ENCODE peak calls at places on chromosome 13, in five cellular contexts. One of them, this sample, is unnamed.

GRCh38 chr13:62631614-62632013 is 1216.0 kb upstream of the PCDH20 start:
- DNase-seq in AG04450: no peak
- DNase-seq in astrocyte: no peak
- DNase-seq in psoas muscle: no peak
- DNase-seq in right lobe of liver: no peak
- DNase-seq in this sample: no peak

GRCh38 chr13:96968027-96968426 is 26.2 kb downstream of the OXGR1 start:
- DNase-seq in astrocyte: no peak
- DNase-seq in psoas muscle: no peak
- DNase-seq in right lobe of liver: no peak
- DNase-seq in AG04450: no peak
- DNase-seq in this sample: no peak

GRCh38 chr13:109275390-109275789 is 511.0 kb downstream of the IRS2 start:
- DNase-seq in right lobe of liver: no peak
- DNase-seq in psoas muscle: no peak
- DNase-seq in astrocyte: no peak
- DNase-seq in AG04450: no peak
- DNase-seq in this sample: no peak

GRCh38 chr13:83365723-83366122 is 516.6 kb downstream of the SLITRK1 start:
- DNase-seq in right lobe of liver: no peak
- DNase-seq in psoas muscle: no peak
- DNase-seq in astrocyte: no peak
- DNase-seq in AG04450: no peak
- DNase-seq in this sample: no peak

GRCh38 chr13:30463820-30464495 is 1.8 kb downstream of the HMGB1 start:
- DNase-seq in AG04450: no peak
- DNase-seq in astrocyte: peak; percentile 42
- DNase-seq in right lobe of liver: peak; percentile 74
- DNase-seq in psoas muscle: peak; percentile 79
- DNase-seq in this sample: peak; percentile 85

GRCh38 chr13:74114202-74114601 is 20.0 kb downstream of the KLF12 start:
- DNase-seq in psoas muscle: no peak
- DNase-seq in astrocyte: peak; percentile 79
- DNase-seq in right lobe of liver: no peak
- DNase-seq in AG04450: no peak
- DNase-seq in this sample: no peak

GRCh38 chr13:25249001-25249543 is 38.2 kb downstream of the MTMR6 start:
- DNase-seq in AG04450: no peak
- DNase-seq in psoas muscle: no peak
- DNase-seq in astrocyte: peak; percentile 28
- DNase-seq in right lobe of liver: no peak
- DNase-seq in this sample: no peak

GRCh38 chr13:48165063-48165462 is 67.9 kb upstream of the ITM2B start:
- DNase-seq in psoas muscle: no peak
- DNase-seq in right lobe of liver: no peak
- DNase-seq in AG04450: no peak
- DNase-seq in astrocyte: no peak
- DNase-seq in this sample: no peak

GRCh38 chr13:81406022-81406421 is 1065.1 kb upstream of the SPRY2 start:
- DNase-seq in psoas muscle: no peak
- DNase-seq in right lobe of liver: no peak
- DNase-seq in astrocyte: no peak
- DNase-seq in AG04450: no peak
- DNase-seq in this sample: no peak

GRCh38 chr13:71770710-71771109 is 96.3 kb downstream of the DACH1 start:
- DNase-seq in right lobe of liver: no peak
- DNase-seq in astrocyte: no peak
- DNase-seq in psoas muscle: no peak
- DNase-seq in AG04450: no peak
- DNase-seq in this sample: no peak

GRCh38 chr13:96020155-96020575 is 33.0 kb downstream of the UGGT2 start:
- DNase-seq in right lobe of liver: no peak
- DNase-seq in astrocyte: peak; percentile 50
- DNase-seq in psoas muscle: no peak
- DNase-seq in AG04450: peak; percentile 27
- DNase-seq in this sample: no peak

GRCh38 chr13:44397766-44398223 is 24.2 kb downstream of the SERP2 start:
- DNase-seq in right lobe of liver: no peak
- DNase-seq in AG04450: no peak
- DNase-seq in astrocyte: peak; percentile 27
- DNase-seq in psoas muscle: no peak
- DNase-seq in this sample: no peak

GRCh38 chr13:49641810-49642291 is 13.5 kb downstream of the ARL11 start:
- DNase-seq in astrocyte: peak; percentile 79
- DNase-seq in right lobe of liver: peak; percentile 65
- DNase-seq in AG04450: peak; percentile 61
- DNase-seq in psoas muscle: peak; percentile 61
- DNase-seq in this sample: peak; percentile 85

GRCh38 chr13:77544765-77545316 is 9.3 kb downstream of the SCEL start:
- DNase-seq in psoas muscle: no peak
- DNase-seq in right lobe of liver: no peak
- DNase-seq in AG04450: no peak
- DNase-seq in astrocyte: no peak
- DNase-seq in this sample: no peak

GRCh38 chr13:31725841-31726240 is 13.5 kb upstream of the RXFP2 start:
- DNase-seq in astrocyte: no peak
- DNase-seq in psoas muscle: no peak
- DNase-seq in right lobe of liver: no peak
- DNase-seq in AG04450: no peak
- DNase-seq in this sample: no peak

GRCh38 chr13:77535448-77535847 is at the start of gene SCEL:
- DNase-seq in psoas muscle: no peak
- DNase-seq in astrocyte: no peak
- DNase-seq in AG04450: no peak
- DNase-seq in right lobe of liver: no peak
- DNase-seq in this sample: no peak

DNA sequence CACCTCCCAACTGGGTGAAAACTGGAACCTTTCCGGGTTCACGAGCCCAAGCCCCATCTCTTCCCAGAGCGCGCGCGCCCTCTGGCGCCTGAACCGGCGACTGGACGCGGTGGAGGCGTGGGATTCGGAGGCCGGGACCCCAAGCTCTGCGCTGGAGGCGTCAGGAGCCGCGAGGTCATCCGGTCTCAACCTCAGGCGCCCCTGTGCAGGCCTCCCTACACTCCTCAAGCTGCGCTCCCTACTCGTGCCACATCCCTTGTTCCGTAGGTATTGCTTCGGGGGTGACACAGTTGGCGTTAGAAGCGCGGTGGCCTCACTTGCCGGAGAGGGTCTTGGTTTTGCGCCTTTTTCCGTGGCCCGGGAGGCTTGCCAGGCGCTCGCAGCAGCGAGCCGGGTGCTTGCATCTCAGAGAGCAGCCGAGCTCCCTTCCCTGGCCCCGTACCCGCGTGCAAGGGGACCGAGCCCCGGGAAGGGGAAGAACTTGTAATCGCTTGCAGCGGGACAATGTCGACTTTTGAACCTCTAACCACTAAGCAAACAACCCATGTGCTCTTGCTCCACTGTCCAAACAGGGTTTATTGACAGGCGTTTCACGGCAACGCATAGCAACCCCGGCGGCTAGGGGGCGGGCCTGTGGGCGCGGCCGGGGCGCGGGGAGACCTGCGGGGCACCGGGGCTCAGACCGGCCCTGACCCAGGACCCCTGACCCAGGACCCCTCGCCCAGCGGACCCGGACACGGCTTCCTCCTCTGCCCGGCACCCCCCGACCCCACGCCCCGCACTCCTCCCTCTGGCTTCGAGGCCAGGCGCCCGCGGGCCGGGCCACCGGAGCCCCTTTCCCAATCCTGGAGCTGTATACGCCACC is 8.5 kb downstream of the CDX2 start:
- DNase-seq in psoas muscle: no peak
- DNase-seq in right lobe of liver: peak; percentile 87
- DNase-seq in AG04450: no peak
- DNase-seq in astrocyte: no peak
- DNase-seq in this sample: peak; percentile 81
- H3K4me3 ChIP-seq in psoas muscle: peak overlapping the region; percentile 56
- H3K4me3 ChIP-seq in right lobe of liver: peak overlapping the region; percentile 63
- H3K4me3 ChIP-seq in AG04450: no peak overlapping the region
- H3K4me3 ChIP-seq in astrocyte: no peak overlapping the region
- H3K4me3 ChIP-seq in this sample: peak overlapping the region; percentile 25

DNA sequence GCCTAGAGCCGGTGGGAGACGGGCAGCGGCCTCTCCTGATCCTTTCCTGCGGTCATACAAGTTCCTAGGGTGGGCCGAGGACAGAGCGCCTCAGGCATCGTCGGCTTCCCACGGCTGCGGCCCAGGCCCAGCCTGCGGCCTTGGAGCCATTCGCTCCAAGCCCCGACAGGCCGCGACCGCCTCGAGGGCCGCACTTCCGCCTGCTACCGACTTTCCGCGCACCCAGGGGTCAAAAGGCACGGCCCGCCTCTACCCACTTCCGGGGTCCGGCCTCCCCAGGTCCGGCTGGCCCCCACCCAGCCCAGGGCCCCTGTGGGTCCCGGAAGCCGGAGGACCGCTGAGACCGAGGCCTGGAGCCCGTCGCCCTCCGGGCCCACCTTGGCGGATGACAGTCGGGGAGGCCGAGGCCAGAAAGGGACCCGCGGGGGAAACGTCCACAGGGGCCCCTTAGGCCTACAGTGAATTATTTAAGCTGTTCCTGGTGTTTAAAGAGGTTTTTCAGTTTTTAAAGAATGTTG is 16.2 kb downstream of the ZIC2 start:
- DNase-seq in psoas muscle: no peak
- DNase-seq in astrocyte: no peak
- DNase-seq in right lobe of liver: no peak
- DNase-seq in AG04450: no peak
- DNase-seq in this sample: no peak
- H3K4me3 ChIP-seq in psoas muscle: no peak overlapping the region
- H3K4me3 ChIP-seq in astrocyte: no peak overlapping the region
- H3K4me3 ChIP-seq in right lobe of liver: no peak overlapping the region
- H3K4me3 ChIP-seq in AG04450: no peak overlapping the region
- H3K4me3 ChIP-seq in this sample: no peak overlapping the region

GRCh38 chr13:33283195-33283910 is 2.2 kb downstream of the STARD13 start:
- DNase-seq in AG04450: no peak
- DNase-seq in psoas muscle: no peak
- DNase-seq in right lobe of liver: no peak
- DNase-seq in astrocyte: no peak
- DNase-seq in this sample: no peak
- H3K4me3 ChIP-seq in AG04450: peak overlapping the region; percentile 76
- H3K4me3 ChIP-seq in psoas muscle: peak overlapping the region; percentile 67
- H3K4me3 ChIP-seq in right lobe of liver: peak overlapping the region; percentile 59
- H3K4me3 ChIP-seq in astrocyte: peak overlapping the region; percentile 97
- H3K4me3 ChIP-seq in this sample: peak overlapping the region; percentile 71

GRCh38 chr13:110319774-110320509 is 12.9 kb downstream of the COL4A2 start:
- DNase-seq in AG04450: no peak
- DNase-seq in right lobe of liver: no peak
- DNase-seq in astrocyte: peak; percentile 95
- DNase-seq in psoas muscle: no peak
- DNase-seq in this sample: no peak
- H3K4me3 ChIP-seq in AG04450: no peak overlapping the region
- H3K4me3 ChIP-seq in right lobe of liver: no peak overlapping the region
- H3K4me3 ChIP-seq in astrocyte: peak overlapping the region; percentile 24
- H3K4me3 ChIP-seq in psoas muscle: no peak overlapping the region
- H3K4me3 ChIP-seq in this sample: no peak overlapping the region

DNA sequence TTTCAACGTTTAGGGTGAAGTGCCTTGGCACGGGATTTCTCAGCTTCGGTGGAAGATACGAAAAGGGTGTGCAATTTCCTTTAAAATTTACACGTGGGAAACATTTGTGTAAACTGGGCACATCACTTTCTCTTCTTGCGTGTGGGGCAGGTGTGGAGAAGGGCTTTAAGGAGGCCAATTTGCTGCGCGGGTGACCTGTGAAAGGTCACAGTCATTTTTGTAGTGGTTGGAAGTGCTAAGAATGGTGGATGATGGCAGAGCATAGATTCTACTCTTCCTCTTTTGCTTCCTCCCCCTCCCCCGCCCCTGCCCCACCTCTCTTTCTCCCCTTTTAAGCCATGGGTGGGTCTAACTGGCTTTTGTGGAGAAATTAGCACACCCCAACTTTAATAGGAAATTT is 7.2 kb downstream of the SLITRK5 start:
- DNase-seq in astrocyte: no peak
- DNase-seq in right lobe of liver: no peak
- DNase-seq in psoas muscle: no peak
- DNase-seq in AG04450: no peak
- DNase-seq in this sample: no peak
- H3K4me3 ChIP-seq in astrocyte: peak overlapping the region; percentile 60
- H3K4me3 ChIP-seq in right lobe of liver: peak overlapping the region; percentile 37
- H3K4me3 ChIP-seq in psoas muscle: peak overlapping the region; percentile 53
- H3K4me3 ChIP-seq in AG04450: no peak overlapping the region
- H3K4me3 ChIP-seq in this sample: peak overlapping the region; percentile 54

DNA sequence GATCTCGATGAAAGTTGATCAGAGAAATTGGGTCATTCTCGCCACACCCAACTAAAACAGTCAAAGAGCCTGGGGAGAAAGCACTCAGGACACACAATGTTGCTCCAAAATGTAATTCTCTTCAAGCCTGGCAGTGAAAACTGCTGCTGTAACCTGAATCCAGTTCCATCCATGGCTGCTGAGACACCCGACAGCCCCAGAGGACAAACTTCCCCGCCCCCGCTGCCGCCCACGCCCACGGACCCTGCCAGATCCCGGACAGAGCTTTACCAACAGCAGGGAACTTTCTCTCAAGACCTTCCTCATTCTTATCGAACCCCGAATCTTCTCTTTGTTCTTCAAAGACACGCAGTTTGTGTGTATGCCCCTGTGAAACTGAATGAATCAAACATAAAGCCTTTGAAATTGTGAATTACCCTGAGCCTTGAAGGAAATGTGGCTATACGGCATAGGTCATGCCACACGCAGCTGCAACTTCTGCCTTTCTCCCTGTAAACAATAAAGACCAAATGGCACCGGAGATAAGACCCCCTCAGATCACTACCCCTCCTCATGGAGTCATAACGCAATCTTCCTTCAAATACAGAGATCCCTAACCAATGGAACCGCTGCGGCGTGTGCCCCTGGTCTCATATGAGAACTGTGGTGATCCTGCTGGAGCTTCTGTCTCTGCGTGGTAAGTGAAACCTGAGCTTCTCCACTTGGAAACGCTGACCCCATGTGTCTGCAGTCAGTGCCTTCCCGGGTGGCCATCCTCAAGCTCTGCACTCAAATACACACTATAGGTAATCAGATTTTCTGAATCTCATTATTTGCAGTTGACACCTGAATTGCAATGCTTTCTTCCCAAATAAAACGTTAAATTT is 4.8 kb upstream of the LAMP1 start:
- DNase-seq in astrocyte: no peak
- DNase-seq in right lobe of liver: no peak
- DNase-seq in AG04450: no peak
- DNase-seq in psoas muscle: peak; percentile 80
- DNase-seq in this sample: peak; percentile 83
- H3K4me3 ChIP-seq in astrocyte: peak overlapping the region; percentile 37
- H3K4me3 ChIP-seq in right lobe of liver: peak overlapping the region; percentile 36
- H3K4me3 ChIP-seq in AG04450: peak overlapping the region; percentile 48
- H3K4me3 ChIP-seq in psoas muscle: peak overlapping the region; percentile 62
- H3K4me3 ChIP-seq in this sample: no peak overlapping the region

GRCh38 chr13:106795847-106796246 is 227.9 kb upstream of the ARGLU1 start:
- DNase-seq in psoas muscle: no peak
- DNase-seq in astrocyte: no peak
- DNase-seq in right lobe of liver: no peak
- DNase-seq in AG04450: no peak
- DNase-seq in this sample: no peak

GRCh38 chr13:106794131-106794530 is 226.2 kb upstream of the ARGLU1 start:
- DNase-seq in right lobe of liver: no peak
- DNase-seq in AG04450: no peak
- DNase-seq in psoas muscle: no peak
- DNase-seq in astrocyte: no peak
- DNase-seq in this sample: no peak

GRCh38 chr13:106799731-106800335 is 231.9 kb upstream of the ARGLU1 start:
- DNase-seq in right lobe of liver: no peak
- DNase-seq in AG04450: no peak
- DNase-seq in psoas muscle: no peak
- DNase-seq in astrocyte: no peak
- DNase-seq in this sample: no peak

GRCh38 chr13:106797081-106797640 is 229.2 kb upstream of the ARGLU1 start:
- DNase-seq in right lobe of liver: no peak
- DNase-seq in astrocyte: no peak
- DNase-seq in AG04450: no peak
- DNase-seq in psoas muscle: no peak
- DNase-seq in this sample: no peak

GRCh38 chr13:106796280-106797047 is 228.5 kb upstream of the ARGLU1 start:
- DNase-seq in astrocyte: no peak
- DNase-seq in psoas muscle: no peak
- DNase-seq in right lobe of liver: no peak
- DNase-seq in AG04450: no peak
- DNase-seq in this sample: no peak
- H3K4me3 ChIP-seq in astrocyte: peak overlapping the region; percentile 47
- H3K4me3 ChIP-seq in psoas muscle: peak overlapping the region; percentile 32
- H3K4me3 ChIP-seq in right lobe of liver: peak overlapping the region; percentile 21
- H3K4me3 ChIP-seq in AG04450: no peak overlapping the region
- H3K4me3 ChIP-seq in this sample: peak overlapping the region; percentile 22

This sample was measured in upper lobe of right lung.